ENCODE peak calls at places on chromosomes 7 and 10, in four cellular contexts. S is neural progenitor cell, V is hepatocyte, Y is HCT116. K is an unnamed sample. For H3K79me2, the result is how much of the 10 kb centered on the place peaks cover.

GRCh38 chr7:29957521-29957920 is 32.1 kb downstream of the SCRN1 start:
- DNase-seq in S (no peak), V (no peak), Y (no peak), K (no peak)

GRCh38 chr10:118662228-118663035 is 67.0 kb upstream of the PRLHR start:
- DNase-seq in S (no peak), V (no peak), Y (no peak), K (peak)

GRCh38 chr7:81327468-81327867 is 408.6 kb upstream of the SEMA3C start:
- DNase-seq in S (no peak), V (no peak), Y (no peak), K (no peak)

GRCh38 chr7:157347217-157347904 is 10.6 kb downstream of the DNAJB6 start:
- DNase-seq in S (no peak), V (peak), Y (peak), K (no peak)

GRCh38 chr7:149245244-149245643 is 5.8 kb downstream of the ZNF212 start:
- DNase-seq in S (no peak), V (no peak), Y (no peak), K (peak)

GRCh38 chr10:34816067-34817002 is 1.2 kb upstream of the PARD3 start:
- DNase-seq in S (peak), V (peak), Y (no peak), K (no peak)

GRCh38 chr10:24513155-24513554 is 210.5 kb downstream of the ARHGAP21 start:
- DNase-seq in S (peak), V (peak), Y (no peak), K (no peak)

GRCh38 chr7:74506329-74506724 is 52.6 kb downstream of the GTF2IRD1 start:
- DNase-seq in S (no peak), V (no peak), Y (no peak), K (no peak)

GRCh38 chr7:32496052-32496813 is 944 bp downstream of the AVL9 start:
- DNase-seq in S (no peak), V (no peak), Y (no peak), K (peak)

GRCh38 chr7:87474533-87475358 is 734 bp downstream of the ABCB4 start:
- DNase-seq in S (peak), V (peak), Y (no peak), K (peak)

GRCh38 chr7:51242881-51243518 is 73.6 kb downstream of the COBL start:
- DNase-seq in S (no peak), V (no peak), Y (no peak), K (no peak)

GRCh38 chr7:105196473-105196872 is 182.5 kb downstream of the KMT2E start:
- DNase-seq in S (no peak), V (no peak), Y (no peak), K (no peak)

DNA sequence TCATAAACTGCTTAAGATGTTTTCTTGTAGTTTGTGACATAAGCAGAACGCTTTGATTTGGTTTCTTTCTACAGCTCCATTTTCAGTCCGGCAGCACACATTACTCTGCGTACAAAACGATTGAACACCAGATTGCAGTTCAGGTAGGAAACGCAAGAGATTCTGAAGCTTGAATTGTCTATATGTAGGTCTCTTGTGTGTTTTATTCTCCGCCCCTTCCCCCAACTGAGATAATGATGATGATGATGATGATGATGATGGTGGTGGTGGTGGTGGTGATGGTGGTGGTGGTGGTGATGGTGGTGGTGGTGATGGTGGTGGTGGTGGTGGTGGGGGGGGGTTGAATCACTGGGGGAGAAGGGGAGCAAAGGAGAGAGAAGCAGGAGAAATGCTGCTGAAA is 14.4 kb downstream of the TCF7L2 start:
- DNase-seq in S (no peak), V (no peak), Y (no peak), K (no peak)
- H3K4me2 ChIP-seq in S (no peak), V (peak), Y (peak), K (no peak)

DNA sequence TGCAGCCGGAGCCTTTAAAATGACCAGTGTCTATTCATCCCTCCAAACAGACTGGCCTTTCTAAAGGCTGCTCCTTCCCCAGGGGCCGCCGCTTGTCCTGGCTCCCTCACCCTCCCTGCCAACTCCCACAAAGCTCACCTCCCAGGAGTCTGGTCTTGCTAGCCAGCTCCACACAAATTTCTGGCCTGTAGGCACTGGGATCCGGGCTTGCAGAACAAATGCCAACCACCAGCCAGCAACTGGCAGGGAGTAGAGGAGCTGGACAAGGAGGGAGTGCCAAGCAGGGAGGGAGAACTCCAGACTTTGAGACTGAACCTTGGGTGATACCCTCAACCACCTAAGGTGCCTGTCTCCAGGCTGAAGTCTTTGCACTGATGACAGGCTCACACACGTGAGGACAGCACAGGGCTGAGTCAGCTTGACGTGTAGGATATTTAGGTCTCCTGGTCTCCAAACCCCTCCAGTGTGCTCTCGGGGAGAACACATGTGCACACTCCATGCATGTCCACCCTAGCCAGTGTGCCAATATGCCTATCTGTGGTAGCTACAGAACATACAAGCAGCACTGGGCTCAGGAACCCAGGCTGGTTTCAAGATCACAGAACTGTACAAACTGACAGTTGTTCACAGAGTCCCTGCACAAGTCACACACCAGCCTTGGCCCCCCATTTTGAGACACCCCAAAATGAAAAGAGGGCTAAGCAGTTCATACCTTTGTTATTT is 6.0 kb downstream of the PAX2 start:
- DNase-seq in S (no peak), V (no peak), Y (no peak), K (no peak)
- H3K27ac ChIP-seq in S (no peak), V (no peak), Y (no peak), K (no peak)

GRCh38 chr10:114511875-114512274 is 107.6 kb upstream of the AFAP1L2 start:
- DNase-seq in S (no peak), V (no peak), Y (no peak), K (no peak)

GRCh38 chr10:114515515-114515914 is 111.2 kb upstream of the AFAP1L2 start:
- DNase-seq in S (peak), V (no peak), Y (no peak), K (no peak)

GRCh38 chr10:114517681-114518250 is 113.5 kb upstream of the AFAP1L2 start:
- DNase-seq in S (no peak), V (no peak), Y (no peak), K (no peak)

GRCh38 chr10:114508376-114508775 is 104.1 kb upstream of the AFAP1L2 start:
- DNase-seq in S (no peak), V (no peak), Y (no peak), K (no peak)

DNA sequence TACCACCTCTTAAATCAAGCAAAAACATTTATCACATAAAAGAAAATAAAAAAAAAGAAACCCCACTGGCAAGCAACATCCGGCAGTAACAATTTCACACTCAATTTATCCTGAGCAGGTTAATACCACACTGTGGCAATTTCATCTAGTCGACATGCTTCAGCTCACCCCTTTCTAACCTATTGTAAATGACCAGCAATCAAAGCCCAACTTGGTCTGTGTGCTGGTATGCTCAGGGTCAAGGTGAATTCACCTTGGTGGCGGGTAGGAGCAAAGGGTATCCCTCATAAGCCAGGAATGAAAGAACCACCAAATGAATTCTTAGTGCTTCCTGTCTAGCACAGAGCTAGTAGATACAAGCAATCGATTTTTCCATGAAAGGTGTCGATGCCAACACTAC is 109.1 kb upstream of the AFAP1L2 start:
- DNase-seq in S (no peak), V (no peak), Y (no peak), K (no peak)
- H3K79me2 ChIP-seq in S (half or more), V (half or more), Y (half or more), K (half or more)

GRCh38 chr10:69633673-69634635 is 3.9 kb downstream of the FAM241B start:
- DNase-seq in S (no peak), V (no peak), Y (no peak), K (no peak)

GRCh38 chr10:69636626-69637550 is 6.8 kb downstream of the FAM241B start:
- DNase-seq in S (peak), V (no peak), Y (peak), K (peak)

GRCh38 chr10:69636273-69636575 is 6.2 kb downstream of the FAM241B start:
- DNase-seq in S (no peak), V (no peak), Y (no peak), K (no peak)

GRCh38 chr10:69635428-69636272 is 5.6 kb downstream of the FAM241B start:
- DNase-seq in S (no peak), V (no peak), Y (no peak), K (no peak)

GRCh38 chr10:69634759-69635425 is 4.8 kb downstream of the FAM241B start:
- DNase-seq in S (no peak), V (no peak), Y (no peak), K (no peak)
- H3K4me2 ChIP-seq in S (no peak), V (no peak), Y (no peak), K (no peak)

GRCh38 chr7:23529262-23529859 is 2.4 kb downstream of the TRA2A start:
- DNase-seq in S (no peak), V (no peak), Y (no peak), K (peak)
- H3K27ac ChIP-seq in S (no peak), V (no peak), Y (no peak), K (peak)

GRCh38 chr10:50316169-50316568 is 64.9 kb upstream of the ASAH2 start:
- DNase-seq in S (no peak), V (no peak), Y (no peak), K (no peak)

GRCh38 chr10:50316695-50317648 is 65.7 kb upstream of the ASAH2 start:
- DNase-seq in S (no peak), V (no peak), Y (no peak), K (no peak)

GRCh38 chr10:50318129-50318528 is 66.8 kb upstream of the ASAH2 start:
- DNase-seq in S (no peak), V (no peak), Y (no peak), K (no peak)

GRCh38 chr10:50312464-50313437 is 61.4 kb upstream of the ASAH2 start:
- DNase-seq in S (no peak), V (no peak), Y (no peak), K (no peak)

DNA sequence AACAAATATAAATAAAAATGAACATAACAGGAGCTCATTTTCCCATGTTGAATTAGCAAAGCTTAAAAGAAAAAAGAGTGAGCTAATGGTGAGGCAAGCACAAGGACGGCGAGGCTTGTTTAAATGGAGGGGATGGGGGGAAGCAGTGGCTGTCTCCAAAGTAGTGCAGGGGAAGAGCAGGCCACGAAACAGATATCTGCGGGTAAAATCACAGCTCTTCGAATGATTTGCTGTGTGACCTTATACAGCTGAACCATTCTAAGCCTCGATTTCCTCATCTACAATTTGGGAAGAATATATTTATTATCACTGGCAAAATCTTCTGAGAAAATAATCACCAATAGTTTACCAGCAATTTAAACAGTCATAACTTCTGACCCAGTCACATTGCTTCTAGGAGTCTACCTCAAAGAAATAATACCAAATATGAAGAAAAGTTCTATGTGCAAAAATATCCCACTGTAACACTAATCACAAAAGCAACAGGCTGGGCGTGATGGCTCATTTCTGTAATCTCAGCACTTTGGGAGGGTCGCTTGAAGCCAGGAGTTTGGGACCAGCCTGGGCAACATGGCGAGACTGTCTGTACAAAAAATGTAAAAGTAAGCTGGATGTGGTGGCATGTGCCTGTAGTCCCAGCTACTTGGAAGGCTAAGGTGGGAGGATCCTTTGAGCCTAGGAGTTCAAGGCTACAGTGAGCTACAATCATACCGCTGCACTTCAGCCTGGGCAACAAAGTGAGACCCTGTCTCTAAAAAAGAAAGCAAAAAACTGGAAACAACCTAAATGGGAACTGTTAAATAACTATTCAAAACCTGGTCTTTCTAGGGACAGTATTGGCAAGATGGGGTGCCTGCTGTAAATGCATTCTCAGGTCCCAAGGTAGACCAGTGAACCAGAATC is 63.1 kb upstream of the ASAH2 start:
- DNase-seq in S (no peak), V (no peak), Y (no peak), K (no peak)
- H3K79me2 ChIP-seq in S (under half), V (under half), Y (under half), K (under half)